ENCODE peak calls at places on chromosomes 2 and 18, in seven cellular contexts. W is lung, P is adrenal gland, C is left lung, H is heart right ventricle, O is colonic mucosa, T is brain microvascular endothelial cell. N is an unnamed sample.

GRCh38 chr2:107687087-107687486 is 139.6 kb upstream of the RGPD4 start:
- DNase-seq in H (no peak), W (no peak), P (no peak), T (no peak), O (no peak), C (no peak), N (no peak)

GRCh38 chr2:96699621-96700020 is 40.2 kb downstream of the LMAN2L start:
- DNase-seq in P (no peak), C (no peak), H (no peak), O (no peak), T (no peak), W (no peak), N (no peak)

GRCh38 chr18:80137137-80137536 is 28.1 kb downstream of the ADNP2 start:
- DNase-seq in T (no peak), H (no peak), C (no peak), O (no peak), P (no peak), W (no peak), N (no peak)

GRCh38 chr2:108145551-108145950 is 94.2 kb upstream of the SULT1C3 start:
- DNase-seq in W (no peak), C (no peak), H (no peak), T (peak; percentile 17), O (no peak), P (no peak), N (no peak)

GRCh38 chr2:157420771-157421323 is 23.0 kb downstream of the CYTIP start:
- DNase-seq in O (no peak), T (no peak), H (no peak), W (no peak), P (no peak), C (no peak), N (no peak)

GRCh38 chr2:61537590-61538178 is 472 bp downstream of the XPO1 start:
- DNase-seq in H (peak; percentile 56), C (no peak), O (peak; percentile 44), P (no peak), W (peak; percentile 45), T (no peak), N (peak; percentile 2)

GRCh38 chr18:35005963-35006577 is 35.1 kb upstream of the MAPRE2 start:
- DNase-seq in O (no peak), W (no peak), P (no peak), C (no peak), H (peak; percentile 28), T (peak; percentile 63), N (no peak)

GRCh38 chr18:715626-716025 is 3.2 kb upstream of the ENOSF1 start:
- DNase-seq in W (no peak), C (no peak), P (no peak), O (no peak), H (no peak), T (peak; percentile 59), N (no peak)

GRCh38 chr2:175030380-175031271 is 25.4 kb upstream of the CHN1 start:
- DNase-seq in T (peak; percentile 60), W (no peak), P (peak; percentile 41), O (peak; percentile 22), C (no peak), H (no peak), N (no peak)

GRCh38 chr2:12465631-12466135 is 251.1 kb upstream of the TRIB2 start:
- DNase-seq in H (no peak), C (no peak), O (no peak), W (no peak), T (no peak), P (no peak), N (no peak)

GRCh38 chr2:120675460-120676130 is 60.1 kb upstream of the GLI2 start:
- DNase-seq in H (peak; percentile 44), O (peak; percentile 66), C (no peak), P (peak; percentile 72), T (peak; percentile 64), W (peak; percentile 70), N (no peak)

GRCh38 chr2:61538920-61539559 is 884 bp upstream of the XPO1 start:
- DNase-seq in H (peak; percentile 11), T (no peak), O (peak; percentile 39), C (no peak), P (peak; percentile 76), W (no peak), N (no peak)

GRCh38 chr2:84302513-84303412 is 156.3 kb downstream of the SUCLG1 start:
- DNase-seq in O (peak; percentile 66), P (peak; percentile 39), W (peak; percentile 34), C (no peak), T (peak; percentile 39), H (peak; percentile 10), N (no peak)

GRCh38 chr2:96923810-96924774 is 54.2 kb upstream of the SEMA4C start:
- DNase-seq in P (no peak), T (no peak), O (no peak), C (no peak), H (no peak), W (no peak), N (no peak)

GRCh38 chr2:18777250-18777812 is 188.0 kb upstream of the NT5C1B start:
- DNase-seq in T (no peak), P (no peak), C (no peak), W (no peak), O (no peak), H (no peak), N (no peak)

GRCh38 chr2:38494394-38494793 is 108.3 kb downstream of the HNRNPLL start:
- DNase-seq in C (no peak), W (no peak), O (no peak), T (no peak), P (no peak), H (no peak), N (no peak)

GRCh38 chr2:181991171-181991885 is 5.7 kb downstream of the PPP1R1C start:
- DNase-seq in P (no peak), O (no peak), H (no peak), W (no peak), T (no peak), C (no peak), N (no peak)

GRCh38 chr18:40670991-40671390 is 1284.0 kb upstream of the PIK3C3 start:
- DNase-seq in W (no peak), H (no peak), C (no peak), P (no peak), T (no peak), O (no peak), N (no peak)

GRCh38 chr2:167534443-167534842 is 646.2 kb downstream of the XIRP2 start:
- DNase-seq in C (no peak), W (no peak), T (no peak), H (no peak), P (no peak), O (no peak), N (no peak)

GRCh38 chr2:86338778-86339295 is 1.4 kb upstream of the REEP1 start:
- DNase-seq in O (no peak), C (no peak), W (no peak), T (no peak), H (no peak), P (no peak), N (no peak)

GRCh38 chr18:3179430-3180089 is 40.2 kb downstream of the MYOM1 start:
- DNase-seq in W (no peak), H (no peak), O (no peak), T (no peak), P (no peak), C (no peak), N (no peak)

GRCh38 chr18:31610841-31611240 is 19.2 kb downstream of the TTR start:
- DNase-seq in C (no peak), P (no peak), T (no peak), W (no peak), O (peak; percentile 45), H (no peak), N (no peak)

GRCh38 chr2:172137109-172137508 is 34.4 kb upstream of the DLX2 start:
- DNase-seq in C (no peak), O (no peak), H (no peak), P (no peak), W (no peak), T (no peak), N (no peak)

GRCh38 chr2:191404568-191404991 is 159.4 kb downstream of the MYO1B start:
- DNase-seq in T (peak; percentile 53), O (no peak), C (no peak), P (no peak), H (no peak), W (no peak), N (no peak)

GRCh38 chr2:30867385-30867784 is 60.1 kb upstream of the CAPN13 start:
- DNase-seq in C (no peak), H (no peak), P (no peak), O (no peak), T (no peak), W (no peak), N (no peak)

GRCh38 chr18:10912790-10913560 is 236.4 kb downstream of the PIEZO2 start:
- DNase-seq in O (no peak), W (no peak), P (no peak), H (peak; percentile 13), T (peak; percentile 90), C (no peak), N (no peak)

DNA sequence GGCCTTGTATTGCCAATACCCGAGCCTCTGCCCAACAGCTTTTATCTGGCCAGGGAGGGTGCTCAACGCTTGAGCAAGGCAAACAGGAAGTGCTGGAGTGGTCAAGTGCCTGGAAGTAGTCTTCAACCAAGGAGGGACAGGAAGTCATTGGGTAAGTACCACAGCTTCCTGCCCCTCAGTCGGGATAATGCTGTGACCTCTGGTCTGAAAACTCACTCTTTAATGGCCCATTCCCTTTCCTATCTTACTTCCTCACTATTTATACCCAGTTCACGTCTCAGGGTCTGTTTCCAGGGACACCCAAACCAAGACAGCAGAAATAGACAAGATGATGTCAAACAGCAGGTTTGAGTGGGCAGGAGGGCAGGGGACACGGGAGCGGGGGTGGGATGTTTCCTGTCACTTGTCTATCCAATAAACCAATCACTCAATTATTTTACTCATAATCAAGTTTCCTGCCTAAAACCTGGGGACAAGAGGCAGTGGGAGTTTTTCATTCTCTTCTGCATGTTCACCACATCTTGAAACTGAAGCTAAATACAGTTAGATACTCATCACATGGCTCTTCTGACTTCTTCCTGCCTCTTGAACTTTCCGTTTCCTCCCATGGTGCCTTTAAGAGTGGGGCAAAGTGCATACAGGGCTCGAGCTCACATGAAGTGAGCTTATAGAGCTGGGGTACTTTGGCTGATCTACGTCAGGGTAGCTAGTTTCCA is 68.9 kb upstream of the CAB39 start:
- DNase-seq in O (no peak), H (peak; percentile 27), P (peak; percentile 51), T (no peak), W (peak; percentile 78), C (peak; percentile 86), N (no peak)
- H3K27ac ChIP-seq in O (peak overlapping the region; percentile 29), H (no peak overlapping the region), P (no peak overlapping the region), T (no peak overlapping the region), W (peak overlapping the region; percentile 10), C (peak overlapping the region; percentile 82), N (no peak overlapping the region)

GRCh38 chr2:207166039-207166348 is 246 bp upstream of the KLF7 start:
- DNase-seq in W (peak; percentile 99), C (peak; percentile 99), O (peak; percentile 95), T (peak; percentile 100), H (peak; percentile 99), P (peak; percentile 100), N (peak; percentile 94)
- H3K4me3 ChIP-seq in W (no peak overlapping the region), C (peak overlapping the region; percentile 66), O (peak overlapping the region; percentile 62), T (peak overlapping the region; percentile 59), H (peak overlapping the region; percentile 68), P (no peak overlapping the region), N (peak overlapping the region; percentile 95)

GRCh38 chr2:10343191-10343590 is 40.5 kb downstream of the HPCAL1 start:
- DNase-seq in C (no peak), P (no peak), H (no peak), T (no peak), W (no peak), O (no peak), N (no peak)
- H3K27ac ChIP-seq in C (no peak overlapping the region), P (no peak overlapping the region), H (no peak overlapping the region), T (no peak overlapping the region), W (peak overlapping the region; percentile 48), O (no peak overlapping the region), N (peak overlapping the region; percentile 81)

GRCh38 chr18:70295633-70296188 is 6.9 kb downstream of the SOCS6 start:
- DNase-seq in T (no peak), O (no peak), W (no peak), H (no peak), C (no peak), P (no peak), N (no peak)
- H3K4me3 ChIP-seq in T (no peak overlapping the region), O (no peak overlapping the region), W (no peak overlapping the region), H (no peak overlapping the region), C (no peak overlapping the region), P (no peak overlapping the region), N (no peak overlapping the region)